ENCODE peak calls at places on chromosomes 1 and 21, in eight cellular contexts. One of them, this sample, is unnamed.

GRCh38 chr1:12183095-12183794 is 16.5 kb downstream of the TNFRSF1B start:
- ATAC-seq in stimulated activated effector memory CD8-positive, alpha-beta T cell treated with anti-CD3 and anti-CD28 coated beads, Interleukin-12 subunit alpha, Interleukin-12 subunit beta, amount 100 ng/mL, for 72 hours: no peak
- ATAC-seq in central memory CD8-positive, alpha-beta T cell: no peak
- ATAC-seq in naive thymus-derived CD8-positive, alpha-beta T cell: no peak
- ATAC-seq in gastroesophageal sphincter: no peak
- ATAC-seq in activated CD8-positive, alpha-beta T cell treated with anti-CD3 and anti-CD28 coated beads for 36 hours: no peak
- ATAC-seq in GM23338: no peak
- ATAC-seq in activated CD8-positive, alpha-beta memory T cell treated with anti-CD3 and anti-CD28 coated beads, Interleukin-2, amount 10 ng/mL, durations not matched to agents 7 days and 5 days: no peak
- ATAC-seq in this sample: no peak

GRCh38 chr1:8412183-8412831 is 94.4 kb downstream of the SLC45A1 start:
- ATAC-seq in stimulated activated effector memory CD8-positive, alpha-beta T cell treated with anti-CD3 and anti-CD28 coated beads, Interleukin-12 subunit alpha, Interleukin-12 subunit beta, amount 100 ng/mL, for 72 hours: no peak
- ATAC-seq in central memory CD8-positive, alpha-beta T cell: no peak
- ATAC-seq in naive thymus-derived CD8-positive, alpha-beta T cell: no peak
- ATAC-seq in gastroesophageal sphincter: peak; percentile 73
- ATAC-seq in activated CD8-positive, alpha-beta T cell treated with anti-CD3 and anti-CD28 coated beads for 36 hours: no peak
- ATAC-seq in GM23338: no peak
- ATAC-seq in activated CD8-positive, alpha-beta memory T cell treated with anti-CD3 and anti-CD28 coated beads, Interleukin-2, amount 10 ng/mL, durations not matched to agents 7 days and 5 days: no peak
- ATAC-seq in this sample: no peak

GRCh38 chr1:197343663-197344273 is 75.7 kb downstream of the CRB1 start:
- ATAC-seq in stimulated activated effector memory CD8-positive, alpha-beta T cell treated with anti-CD3 and anti-CD28 coated beads, Interleukin-12 subunit alpha, Interleukin-12 subunit beta, amount 100 ng/mL, for 72 hours: no peak
- ATAC-seq in central memory CD8-positive, alpha-beta T cell: no peak
- ATAC-seq in naive thymus-derived CD8-positive, alpha-beta T cell: no peak
- ATAC-seq in gastroesophageal sphincter: no peak
- ATAC-seq in activated CD8-positive, alpha-beta T cell treated with anti-CD3 and anti-CD28 coated beads for 36 hours: no peak
- ATAC-seq in GM23338: no peak
- ATAC-seq in activated CD8-positive, alpha-beta memory T cell treated with anti-CD3 and anti-CD28 coated beads, Interleukin-2, amount 10 ng/mL, durations not matched to agents 7 days and 5 days: no peak
- ATAC-seq in this sample: no peak

GRCh38 chr1:228149341-228150020 is at the start of gene GJC2:
- ATAC-seq in stimulated activated effector memory CD8-positive, alpha-beta T cell treated with anti-CD3 and anti-CD28 coated beads, Interleukin-12 subunit alpha, Interleukin-12 subunit beta, amount 100 ng/mL, for 72 hours: no peak
- ATAC-seq in central memory CD8-positive, alpha-beta T cell: no peak
- ATAC-seq in naive thymus-derived CD8-positive, alpha-beta T cell: no peak
- ATAC-seq in gastroesophageal sphincter: peak; percentile 77
- ATAC-seq in activated CD8-positive, alpha-beta T cell treated with anti-CD3 and anti-CD28 coated beads for 36 hours: peak; percentile 12
- ATAC-seq in GM23338: peak; percentile 74
- ATAC-seq in activated CD8-positive, alpha-beta memory T cell treated with anti-CD3 and anti-CD28 coated beads, Interleukin-2, amount 10 ng/mL, durations not matched to agents 7 days and 5 days: no peak
- ATAC-seq in this sample: peak; percentile 5

GRCh38 chr1:21922103-21923014 is 14.8 kb downstream of the HSPG2 start:
- ATAC-seq in stimulated activated effector memory CD8-positive, alpha-beta T cell treated with anti-CD3 and anti-CD28 coated beads, Interleukin-12 subunit alpha, Interleukin-12 subunit beta, amount 100 ng/mL, for 72 hours: no peak
- ATAC-seq in central memory CD8-positive, alpha-beta T cell: no peak
- ATAC-seq in naive thymus-derived CD8-positive, alpha-beta T cell: no peak
- ATAC-seq in gastroesophageal sphincter: no peak
- ATAC-seq in activated CD8-positive, alpha-beta T cell treated with anti-CD3 and anti-CD28 coated beads for 36 hours: no peak
- ATAC-seq in GM23338: peak; percentile 88
- ATAC-seq in activated CD8-positive, alpha-beta memory T cell treated with anti-CD3 and anti-CD28 coated beads, Interleukin-2, amount 10 ng/mL, durations not matched to agents 7 days and 5 days: no peak
- ATAC-seq in this sample: no peak

GRCh38 chr1:41462680-41463004 is 21.8 kb downstream of the EDN2 start:
- ATAC-seq in stimulated activated effector memory CD8-positive, alpha-beta T cell treated with anti-CD3 and anti-CD28 coated beads, Interleukin-12 subunit alpha, Interleukin-12 subunit beta, amount 100 ng/mL, for 72 hours: no peak
- ATAC-seq in central memory CD8-positive, alpha-beta T cell: no peak
- ATAC-seq in naive thymus-derived CD8-positive, alpha-beta T cell: no peak
- ATAC-seq in gastroesophageal sphincter: no peak
- ATAC-seq in activated CD8-positive, alpha-beta T cell treated with anti-CD3 and anti-CD28 coated beads for 36 hours: no peak
- ATAC-seq in GM23338: no peak
- ATAC-seq in activated CD8-positive, alpha-beta memory T cell treated with anti-CD3 and anti-CD28 coated beads, Interleukin-2, amount 10 ng/mL, durations not matched to agents 7 days and 5 days: no peak
- ATAC-seq in this sample: no peak

GRCh38 chr1:31560394-31560793 is 15.9 kb upstream of the TINAGL1 start:
- ATAC-seq in stimulated activated effector memory CD8-positive, alpha-beta T cell treated with anti-CD3 and anti-CD28 coated beads, Interleukin-12 subunit alpha, Interleukin-12 subunit beta, amount 100 ng/mL, for 72 hours: no peak
- ATAC-seq in central memory CD8-positive, alpha-beta T cell: no peak
- ATAC-seq in naive thymus-derived CD8-positive, alpha-beta T cell: no peak
- ATAC-seq in gastroesophageal sphincter: no peak
- ATAC-seq in activated CD8-positive, alpha-beta T cell treated with anti-CD3 and anti-CD28 coated beads for 36 hours: no peak
- ATAC-seq in GM23338: no peak
- ATAC-seq in activated CD8-positive, alpha-beta memory T cell treated with anti-CD3 and anti-CD28 coated beads, Interleukin-2, amount 10 ng/mL, durations not matched to agents 7 days and 5 days: no peak
- ATAC-seq in this sample: no peak

GRCh38 chr1:86069757-86070145 is 86.8 kb downstream of the COL24A1 start:
- ATAC-seq in stimulated activated effector memory CD8-positive, alpha-beta T cell treated with anti-CD3 and anti-CD28 coated beads, Interleukin-12 subunit alpha, Interleukin-12 subunit beta, amount 100 ng/mL, for 72 hours: no peak
- ATAC-seq in central memory CD8-positive, alpha-beta T cell: no peak
- ATAC-seq in naive thymus-derived CD8-positive, alpha-beta T cell: no peak
- ATAC-seq in gastroesophageal sphincter: no peak
- ATAC-seq in activated CD8-positive, alpha-beta T cell treated with anti-CD3 and anti-CD28 coated beads for 36 hours: no peak
- ATAC-seq in GM23338: no peak
- ATAC-seq in activated CD8-positive, alpha-beta memory T cell treated with anti-CD3 and anti-CD28 coated beads, Interleukin-2, amount 10 ng/mL, durations not matched to agents 7 days and 5 days: no peak
- ATAC-seq in this sample: no peak

GRCh38 chr1:225460737-225461532 is 33.1 kb upstream of the LBR start:
- ATAC-seq in stimulated activated effector memory CD8-positive, alpha-beta T cell treated with anti-CD3 and anti-CD28 coated beads, Interleukin-12 subunit alpha, Interleukin-12 subunit beta, amount 100 ng/mL, for 72 hours: peak; percentile 96
- ATAC-seq in central memory CD8-positive, alpha-beta T cell: peak; percentile 94
- ATAC-seq in naive thymus-derived CD8-positive, alpha-beta T cell: peak; percentile 67
- ATAC-seq in gastroesophageal sphincter: no peak
- ATAC-seq in activated CD8-positive, alpha-beta T cell treated with anti-CD3 and anti-CD28 coated beads for 36 hours: peak; percentile 94
- ATAC-seq in GM23338: no peak
- ATAC-seq in activated CD8-positive, alpha-beta memory T cell treated with anti-CD3 and anti-CD28 coated beads, Interleukin-2, amount 10 ng/mL, durations not matched to agents 7 days and 5 days: peak; percentile 84
- ATAC-seq in this sample: peak; percentile 90

GRCh38 chr1:225709101-225709500 is 56.2 kb upstream of the ENAH start:
- ATAC-seq in stimulated activated effector memory CD8-positive, alpha-beta T cell treated with anti-CD3 and anti-CD28 coated beads, Interleukin-12 subunit alpha, Interleukin-12 subunit beta, amount 100 ng/mL, for 72 hours: no peak
- ATAC-seq in central memory CD8-positive, alpha-beta T cell: no peak
- ATAC-seq in naive thymus-derived CD8-positive, alpha-beta T cell: no peak
- ATAC-seq in gastroesophageal sphincter: no peak
- ATAC-seq in activated CD8-positive, alpha-beta T cell treated with anti-CD3 and anti-CD28 coated beads for 36 hours: no peak
- ATAC-seq in GM23338: no peak
- ATAC-seq in activated CD8-positive, alpha-beta memory T cell treated with anti-CD3 and anti-CD28 coated beads, Interleukin-2, amount 10 ng/mL, durations not matched to agents 7 days and 5 days: no peak
- ATAC-seq in this sample: no peak

GRCh38 chr1:100249155-100249536 is 488 bp downstream of the DBT start:
- ATAC-seq in stimulated activated effector memory CD8-positive, alpha-beta T cell treated with anti-CD3 and anti-CD28 coated beads, Interleukin-12 subunit alpha, Interleukin-12 subunit beta, amount 100 ng/mL, for 72 hours: no peak
- ATAC-seq in central memory CD8-positive, alpha-beta T cell: no peak
- ATAC-seq in naive thymus-derived CD8-positive, alpha-beta T cell: peak; percentile 0
- ATAC-seq in gastroesophageal sphincter: no peak
- ATAC-seq in activated CD8-positive, alpha-beta T cell treated with anti-CD3 and anti-CD28 coated beads for 36 hours: no peak
- ATAC-seq in GM23338: peak; percentile 22
- ATAC-seq in activated CD8-positive, alpha-beta memory T cell treated with anti-CD3 and anti-CD28 coated beads, Interleukin-2, amount 10 ng/mL, durations not matched to agents 7 days and 5 days: no peak
- ATAC-seq in this sample: no peak

GRCh38 chr21:31514598-31514997 is 144.9 kb upstream of the SOD1 start:
- ATAC-seq in stimulated activated effector memory CD8-positive, alpha-beta T cell treated with anti-CD3 and anti-CD28 coated beads, Interleukin-12 subunit alpha, Interleukin-12 subunit beta, amount 100 ng/mL, for 72 hours: no peak
- ATAC-seq in central memory CD8-positive, alpha-beta T cell: no peak
- ATAC-seq in naive thymus-derived CD8-positive, alpha-beta T cell: no peak
- ATAC-seq in gastroesophageal sphincter: no peak
- ATAC-seq in activated CD8-positive, alpha-beta T cell treated with anti-CD3 and anti-CD28 coated beads for 36 hours: no peak
- ATAC-seq in GM23338: peak; percentile 93
- ATAC-seq in activated CD8-positive, alpha-beta memory T cell treated with anti-CD3 and anti-CD28 coated beads, Interleukin-2, amount 10 ng/mL, durations not matched to agents 7 days and 5 days: no peak
- ATAC-seq in this sample: no peak

GRCh38 chr1:202600432-202601041 is 109.7 kb downstream of the SYT2 start:
- ATAC-seq in stimulated activated effector memory CD8-positive, alpha-beta T cell treated with anti-CD3 and anti-CD28 coated beads, Interleukin-12 subunit alpha, Interleukin-12 subunit beta, amount 100 ng/mL, for 72 hours: no peak
- ATAC-seq in central memory CD8-positive, alpha-beta T cell: no peak
- ATAC-seq in naive thymus-derived CD8-positive, alpha-beta T cell: no peak
- ATAC-seq in gastroesophageal sphincter: no peak
- ATAC-seq in activated CD8-positive, alpha-beta T cell treated with anti-CD3 and anti-CD28 coated beads for 36 hours: no peak
- ATAC-seq in GM23338: no peak
- ATAC-seq in activated CD8-positive, alpha-beta memory T cell treated with anti-CD3 and anti-CD28 coated beads, Interleukin-2, amount 10 ng/mL, durations not matched to agents 7 days and 5 days: no peak
- ATAC-seq in this sample: no peak

GRCh38 chr1:174021611-174022079 is 512 bp downstream of the RC3H1 start:
- ATAC-seq in stimulated activated effector memory CD8-positive, alpha-beta T cell treated with anti-CD3 and anti-CD28 coated beads, Interleukin-12 subunit alpha, Interleukin-12 subunit beta, amount 100 ng/mL, for 72 hours: peak; percentile 66
- ATAC-seq in central memory CD8-positive, alpha-beta T cell: peak; percentile 39
- ATAC-seq in naive thymus-derived CD8-positive, alpha-beta T cell: peak; percentile 40
- ATAC-seq in gastroesophageal sphincter: peak; percentile 72
- ATAC-seq in activated CD8-positive, alpha-beta T cell treated with anti-CD3 and anti-CD28 coated beads for 36 hours: peak; percentile 31
- ATAC-seq in GM23338: peak; percentile 67
- ATAC-seq in activated CD8-positive, alpha-beta memory T cell treated with anti-CD3 and anti-CD28 coated beads, Interleukin-2, amount 10 ng/mL, durations not matched to agents 7 days and 5 days: peak; percentile 45
- ATAC-seq in this sample: peak; percentile 48

GRCh38 chr1:6592865-6593593 is 9.6 kb downstream of the KLHL21 start:
- ATAC-seq in stimulated activated effector memory CD8-positive, alpha-beta T cell treated with anti-CD3 and anti-CD28 coated beads, Interleukin-12 subunit alpha, Interleukin-12 subunit beta, amount 100 ng/mL, for 72 hours: no peak
- ATAC-seq in central memory CD8-positive, alpha-beta T cell: no peak
- ATAC-seq in naive thymus-derived CD8-positive, alpha-beta T cell: no peak
- ATAC-seq in gastroesophageal sphincter: no peak
- ATAC-seq in activated CD8-positive, alpha-beta T cell treated with anti-CD3 and anti-CD28 coated beads for 36 hours: no peak
- ATAC-seq in GM23338: no peak
- ATAC-seq in activated CD8-positive, alpha-beta memory T cell treated with anti-CD3 and anti-CD28 coated beads, Interleukin-2, amount 10 ng/mL, durations not matched to agents 7 days and 5 days: no peak
- ATAC-seq in this sample: no peak

GRCh38 chr1:180277476-180278192 is 47.6 kb downstream of the LHX4 start:
- ATAC-seq in stimulated activated effector memory CD8-positive, alpha-beta T cell treated with anti-CD3 and anti-CD28 coated beads, Interleukin-12 subunit alpha, Interleukin-12 subunit beta, amount 100 ng/mL, for 72 hours: no peak
- ATAC-seq in central memory CD8-positive, alpha-beta T cell: no peak
- ATAC-seq in naive thymus-derived CD8-positive, alpha-beta T cell: no peak
- ATAC-seq in gastroesophageal sphincter: no peak
- ATAC-seq in activated CD8-positive, alpha-beta T cell treated with anti-CD3 and anti-CD28 coated beads for 36 hours: no peak
- ATAC-seq in GM23338: peak; percentile 71
- ATAC-seq in activated CD8-positive, alpha-beta memory T cell treated with anti-CD3 and anti-CD28 coated beads, Interleukin-2, amount 10 ng/mL, durations not matched to agents 7 days and 5 days: no peak
- ATAC-seq in this sample: no peak

This sample was measured in activated T-helper 17 cell treated with anti-CD3 and anti-CD28 coated beads, Interleukin-2, amount 50 U/mL, for 72 hours.